ENCODE peak calls at places on chromosomes 5 and 9, in six cellular contexts. I is tibial artery, B is A549, H is astrocyte, M is mesenchymal stem cell, C is neuronal stem cell. K is an unnamed sample.
A peak's percentile ranks its signal among the peaks of the same experiment; 100 is the strongest.

GRCh38 chr9:98318834-98319478 is 63.5 kb upstream of the TBC1D2 start:
- DNase-seq in M (peak; percentile 30), B (peak; percentile 14), C (no peak), I (no peak), H (peak; percentile 51), K (no peak)

GRCh38 chr5:141747152-141747640 is 65.2 kb upstream of the ARAP3 start:
- DNase-seq in B (no peak), H (peak; percentile 29), I (peak; percentile 84), C (peak; percentile 84), M (peak; percentile 20), K (peak; percentile 88)

GRCh38 chr9:98811051-98811650 is 3.7 kb downstream of the GALNT12 start:
- DNase-seq in I (no peak), B (peak; percentile 57), M (peak; percentile 42), H (peak; percentile 95), C (no peak), K (no peak)

GRCh38 chr5:179889885-179890284 is 17.8 kb downstream of the TBC1D9B start:
- DNase-seq in C (no peak), I (no peak), H (no peak), M (no peak), B (no peak), K (no peak)

GRCh38 chr9:126488881-126489404 is 124.8 kb upstream of the LMX1B start:
- DNase-seq in M (no peak), I (no peak), B (no peak), C (no peak), H (no peak), K (no peak)

GRCh38 chr5:19806756-19807155 is 181.2 kb downstream of the CDH18 start:
- DNase-seq in M (no peak), I (no peak), B (no peak), C (no peak), H (no peak), K (no peak)

GRCh38 chr5:168182269-168182668 is 109.2 kb upstream of the WWC1 start:
- DNase-seq in B (no peak), M (no peak), H (no peak), I (no peak), C (no peak), K (no peak)

GRCh38 chr5:219492-219891 is 1.4 kb downstream of the SDHA start:
- DNase-seq in B (no peak), I (no peak), H (peak; percentile 48), C (no peak), M (peak; percentile 54), K (no peak)

GRCh38 chr5:13866792-13867191 is 77.7 kb downstream of the DNAH5 start:
- DNase-seq in H (peak; percentile 19), C (peak; percentile 63), I (no peak), M (peak; percentile 40), B (peak; percentile 33), K (peak; percentile 33)

GRCh38 chr5:133627180-133627579 is 14.8 kb upstream of the FSTL4 start:
- DNase-seq in B (no peak), M (no peak), C (no peak), H (no peak), I (no peak), K (no peak)

GRCh38 chr9:121962421-121962820 is 130.7 kb downstream of the TTLL11 start:
- DNase-seq in B (no peak), I (no peak), M (no peak), C (no peak), H (no peak), K (no peak)

GRCh38 chr5:82405166-82405565 is 127.0 kb upstream of the RPS23 start:
- DNase-seq in M (peak; percentile 67), B (no peak), H (peak; percentile 96), C (no peak), I (no peak), K (no peak)

GRCh38 chr5:149129181-149129580 is 12.1 kb upstream of the ABLIM3 start:
- DNase-seq in C (no peak), M (no peak), B (no peak), H (no peak), I (no peak), K (no peak)

GRCh38 chr5:169164481-169164925 is 136.4 kb downstream of the SLIT3 start:
- DNase-seq in I (peak; percentile 82), C (peak; percentile 80), B (peak; percentile 92), H (peak; percentile 85), M (peak; percentile 14), K (no peak)

GRCh38 chr5:60382761-60383160 is 317.2 kb downstream of the DEPDC1B start:
- DNase-seq in H (peak; percentile 9), I (no peak), B (peak; percentile 59), M (peak; percentile 39), C (no peak), K (no peak)

GRCh38 chr9:129580211-129580915 is 40.5 kb downstream of the C9orf50 start:
- DNase-seq in C (no peak), I (no peak), B (no peak), M (no peak), H (no peak), K (no peak)

GRCh38 chr9:133682961-133683493 is 46.9 kb downstream of the DBH start:
- DNase-seq in B (no peak), H (no peak), I (no peak), C (no peak), M (no peak), K (peak; percentile 69)
- H3K27ac ChIP-seq in B (no peak overlapping the region), H (no peak overlapping the region), I (no peak overlapping the region), C (no peak overlapping the region), M (no peak overlapping the region), K (peak overlapping the region; percentile 80)

GRCh38 chr5:140181525-140181924 is 6.5 kb downstream of the CYSTM1 start:
- DNase-seq in H (no peak), B (no peak), I (no peak), M (no peak), C (no peak), K (no peak)

GRCh38 chr5:140182803-140183367 is 7.9 kb downstream of the CYSTM1 start:
- DNase-seq in C (no peak), B (no peak), H (peak; percentile 38), M (peak; percentile 42), I (no peak), K (peak; percentile 39)

GRCh38 chr5:140182075-140182709 is 7.2 kb downstream of the CYSTM1 start:
- DNase-seq in C (no peak), M (no peak), H (peak; percentile 33), I (no peak), B (no peak), K (peak; percentile 49)

GRCh38 chr5:140178482-140179116 is 3.6 kb downstream of the CYSTM1 start:
- DNase-seq in B (no peak), M (no peak), H (no peak), C (no peak), I (no peak), K (no peak)

GRCh38 chr5:140181002-140181483 is 6.1 kb downstream of the CYSTM1 start:
- DNase-seq in I (no peak), C (no peak), B (no peak), H (no peak), M (no peak), K (no peak)
- H3K27ac ChIP-seq in I (no peak overlapping the region), C (no peak overlapping the region), B (no peak overlapping the region), H (no peak overlapping the region), M (no peak overlapping the region), K (peak overlapping the region; percentile 67)

GRCh38 chr9:34636791-34637355 is 714 bp downstream of the SIGMAR1 start:
- DNase-seq in C (no peak), I (no peak), H (no peak), M (no peak), B (no peak), K (no peak)
- H3K27ac ChIP-seq in C (no peak overlapping the region), I (peak overlapping the region; percentile 91), H (peak overlapping the region; percentile 53), M (no peak overlapping the region), B (peak overlapping the region; percentile 95), K (peak overlapping the region; percentile 84)

GRCh38 chr5:43007246-43007910 is 32.7 kb downstream of the ANXA2R start:
- DNase-seq in H (peak; percentile 83), I (peak; percentile 94), M (peak; percentile 89), C (peak; percentile 82), B (peak; percentile 94), K (peak; percentile 87)

GRCh38 chr5:43008369-43009158 is 31.6 kb downstream of the ANXA2R start:
- DNase-seq in H (peak; percentile 91), M (peak; percentile 88), C (no peak), I (peak; percentile 94), B (peak; percentile 98), K (peak; percentile 89)

GRCh38 chr5:43010956-43011355 is 29.2 kb downstream of the ANXA2R start:
- DNase-seq in B (no peak), C (no peak), H (no peak), M (no peak), I (no peak), K (no peak)

GRCh38 chr5:43006411-43007202 is 33.5 kb downstream of the ANXA2R start:
- DNase-seq in H (peak; percentile 53), I (no peak), M (no peak), B (no peak), C (no peak), K (no peak)

GRCh38 chr5:43007911-43008368 is 32.2 kb downstream of the ANXA2R start:
- DNase-seq in C (no peak), I (peak; percentile 85), M (peak; percentile 87), H (peak; percentile 79), B (peak; percentile 89), K (peak; percentile 86)
- H3K27ac ChIP-seq in C (peak overlapping the region; percentile 64), I (peak overlapping the region; percentile 85), M (peak overlapping the region; percentile 91), H (peak overlapping the region; percentile 83), B (peak overlapping the region; percentile 93), K (peak overlapping the region; percentile 80)

DNA sequence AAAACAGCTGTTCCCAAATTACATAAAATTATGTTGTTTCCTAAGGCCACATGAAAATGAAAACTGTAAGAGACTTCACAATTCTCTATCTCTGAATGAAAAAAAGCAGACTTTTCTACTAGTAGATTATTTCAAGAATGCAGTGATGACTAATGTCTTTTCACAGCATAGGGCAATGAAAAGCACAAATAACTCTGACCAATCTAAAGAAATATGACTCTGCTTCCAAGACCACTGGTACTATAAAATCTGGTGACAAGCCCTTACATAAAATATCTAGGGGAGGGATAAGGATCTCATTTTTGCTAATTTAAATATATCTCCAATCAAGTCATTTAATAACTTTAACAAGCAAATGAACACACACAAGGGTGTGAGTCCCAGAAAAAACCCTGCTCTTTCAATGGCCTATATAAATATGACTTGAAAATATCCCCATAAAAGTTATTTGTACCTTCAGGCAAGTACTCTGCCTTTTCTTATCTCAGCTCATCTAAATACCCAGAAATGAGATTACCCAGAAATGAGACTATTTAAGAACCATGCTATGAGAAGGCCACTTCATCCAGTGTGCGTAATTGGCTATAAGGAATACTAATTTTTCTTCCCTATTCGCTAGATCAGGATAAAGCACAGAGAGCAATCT is 105.2 kb downstream of the GNAQ start:
- DNase-seq in I (no peak), C (no peak), M (peak; percentile 64), B (peak; percentile 31), H (peak; percentile 87), K (no peak)
- H3K27ac ChIP-seq in I (no peak overlapping the region), C (no peak overlapping the region), M (peak overlapping the region; percentile 52), B (peak overlapping the region; percentile 65), H (peak overlapping the region; percentile 58), K (no peak overlapping the region)

DNA sequence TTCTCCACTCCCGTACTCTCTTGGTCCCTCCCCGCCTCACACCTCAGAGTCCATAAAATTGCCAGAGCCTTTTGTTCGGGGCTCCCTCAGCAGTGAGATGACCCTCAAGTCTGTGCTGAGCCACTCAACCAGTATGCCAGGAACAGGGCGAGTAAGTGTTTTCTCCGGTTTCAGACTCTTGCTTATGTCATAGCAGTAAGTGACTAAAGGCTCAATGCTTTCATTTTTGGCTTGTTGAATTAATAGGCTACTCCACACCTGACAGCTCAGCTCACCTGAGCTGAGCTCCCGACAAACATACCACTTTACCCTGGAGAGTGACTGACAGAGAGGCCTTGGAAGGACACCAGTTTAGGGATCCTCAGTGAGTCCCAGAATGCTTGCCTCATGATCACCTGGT is 30.5 kb downstream of the PCSK1 start:
- DNase-seq in M (no peak), I (no peak), B (no peak), C (no peak), H (no peak), K (no peak)
- H3K27ac ChIP-seq in M (no peak overlapping the region), I (no peak overlapping the region), B (peak overlapping the region; percentile 10), C (no peak overlapping the region), H (no peak overlapping the region), K (no peak overlapping the region)

K was measured in heart left ventricle.